ENCODE peak calls at places on chromosomes 12 and 14, in eight cellular contexts. T is body of pancreas, C is aorta, Q is left ventricle myocardium inferior, Z is heart right ventricle, E is neuronal stem cell, F is cardiac muscle cell, B is hepatocyte. J is an unnamed sample. For H3K27me3 and H3K9me3, the result is how much of the 10 kb centered on the place peaks cover.

GRCh38 chr12:109744991-109745942 is 31.6 kb downstream of the FAM222A start:
- DNase-seq in T (peak), C (peak), Q (peak), Z (no peak), E (no peak), F (peak), B (no peak), J (no peak)

GRCh38 chr12:119748512-119748911 is 80.6 kb downstream of the PRKAB1 start:
- DNase-seq in T (no peak), C (no peak), Q (no peak), Z (no peak), E (no peak), F (no peak), B (no peak), J (no peak)

GRCh38 chr12:9124346-9125031 is 8.8 kb upstream of the A2M start:
- DNase-seq in T (no peak), C (no peak), Q (no peak), Z (no peak), E (no peak), F (no peak), B (no peak), J (no peak)

GRCh38 chr12:58777815-58778214 is 142.5 kb downstream of the LRIG3 start:
- DNase-seq in T (no peak), C (no peak), Q (no peak), Z (no peak), E (no peak), F (no peak), B (no peak), J (no peak)

GRCh38 chr14:93987376-93987775 is 9.7 kb upstream of the CCDC197 start:
- DNase-seq in T (no peak), C (no peak), Q (no peak), Z (peak), E (no peak), F (no peak), B (no peak), J (no peak)

GRCh38 chr12:91178801-91179200 is 3.8 kb downstream of the DCN start:
- DNase-seq in T (no peak), C (no peak), Q (no peak), Z (no peak), E (no peak), F (no peak), B (no peak), J (no peak)

GRCh38 chr14:100900837-100901390 is 2.6 kb downstream of the RTL1 start:
- DNase-seq in T (peak), C (no peak), Q (no peak), Z (no peak), E (peak), F (peak), B (peak), J (no peak)

GRCh38 chr14:30349515-30349914 is 209.4 kb upstream of the G2E3 start:
- DNase-seq in T (no peak), C (no peak), Q (no peak), Z (no peak), E (no peak), F (no peak), B (no peak), J (no peak)

GRCh38 chr14:72925815-72926291 is 411 bp upstream of the DCAF4 start:
- DNase-seq in T (no peak), C (no peak), Q (no peak), Z (no peak), E (no peak), F (no peak), B (no peak), J (no peak)

GRCh38 chr12:55717397-55718007 is 1.7 kb downstream of the BLOC1S1 start:
- DNase-seq in T (no peak), C (peak), Q (no peak), Z (no peak), E (no peak), F (no peak), B (no peak), J (no peak)

GRCh38 chr12:78959556-78959955 is 95.0 kb downstream of the SYT1 start:
- DNase-seq in T (no peak), C (no peak), Q (no peak), Z (no peak), E (no peak), F (peak), B (no peak), J (no peak)

GRCh38 chr14:65849096-65849495 is 436.6 kb downstream of the FUT8 start:
- DNase-seq in T (no peak), C (no peak), Q (no peak), Z (no peak), E (no peak), F (no peak), B (no peak), J (no peak)

GRCh38 chr14:62736426-62737043 is 308.7 kb downstream of the KCNH5 start:
- DNase-seq in T (no peak), C (no peak), Q (no peak), Z (no peak), E (no peak), F (no peak), B (no peak), J (no peak)

GRCh38 chr14:51981218-51981854 is 8.0 kb upstream of the RTRAF start:
- DNase-seq in T (no peak), C (no peak), Q (no peak), Z (no peak), E (no peak), F (no peak), B (no peak), J (no peak)

GRCh38 chr12:54199034-54199433 is 10.2 kb upstream of the SMUG1 start:
- DNase-seq in T (no peak), C (no peak), Q (no peak), Z (no peak), E (no peak), F (no peak), B (no peak), J (no peak)

GRCh38 chr12:110279976-110280783 is 867 bp upstream of the ATP2A2 start:
- DNase-seq in T (peak), C (peak), Q (peak), Z (peak), E (peak), F (no peak), B (peak), J (peak)

GRCh38 chr14:98227000-98227726 is 1044.8 kb downstream of the BCL11B start:
- DNase-seq in T (no peak), C (no peak), Q (no peak), Z (no peak), E (no peak), F (no peak), B (no peak), J (no peak)

GRCh38 chr14:78637903-78638302 is 467.7 kb downstream of the NRXN3 start:
- DNase-seq in T (no peak), C (no peak), Q (no peak), Z (no peak), E (no peak), F (no peak), B (no peak), J (no peak)

GRCh38 chr14:75648066-75648838 is 12.4 kb downstream of the ERG28 start:
- DNase-seq in T (peak), C (no peak), Q (peak), Z (peak), E (no peak), F (peak), B (peak), J (no peak)

GRCh38 chr14:102622262-102622885 is 29.9 kb downstream of the RCOR1 start:
- DNase-seq in T (peak), C (peak), Q (no peak), Z (no peak), E (no peak), F (peak), B (no peak), J (no peak)

GRCh38 chr14:102629700-102630365 is 37.4 kb downstream of the RCOR1 start:
- DNase-seq in T (no peak), C (no peak), Q (no peak), Z (no peak), E (no peak), F (peak), B (no peak), J (no peak)

GRCh38 chr14:102629011-102629444 is 36.6 kb downstream of the RCOR1 start:
- DNase-seq in T (no peak), C (no peak), Q (no peak), Z (no peak), E (no peak), F (no peak), B (no peak), J (no peak)

GRCh38 chr14:102626530-102626929 is 34.1 kb downstream of the RCOR1 start:
- DNase-seq in T (no peak), C (no peak), Q (no peak), Z (no peak), E (no peak), F (no peak), B (no peak), J (no peak)

GRCh38 chr14:102625564-102626296 is 33.3 kb downstream of the RCOR1 start:
- DNase-seq in T (no peak), C (no peak), Q (no peak), Z (no peak), E (no peak), F (no peak), B (no peak), J (no peak)
- H3K27me3 ChIP-seq in T (under half), C (under half), Q (under half), Z (under half), E (under half), F (under half), B (under half), J (under half)

DNA sequence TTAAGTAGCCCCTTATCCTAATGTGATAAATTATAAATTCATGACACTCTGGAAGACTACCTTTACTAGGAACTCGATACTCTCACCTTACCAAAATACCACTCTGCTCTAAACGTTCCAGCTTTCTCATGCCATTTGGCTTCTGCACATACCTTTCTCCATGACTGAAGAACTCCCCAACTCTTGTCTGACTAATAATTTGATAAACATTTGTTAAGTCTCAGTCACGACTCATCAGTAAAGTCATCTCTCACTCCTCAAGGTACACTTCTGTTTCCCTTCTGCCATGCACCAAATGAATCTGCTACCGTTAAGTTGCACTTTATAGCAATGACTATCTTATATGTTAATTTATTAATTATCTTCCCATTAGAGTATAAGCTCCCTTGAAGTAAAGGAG is 498.3 kb upstream of the NOVA1 start:
- DNase-seq in T (no peak), C (no peak), Q (no peak), Z (no peak), E (no peak), F (no peak), B (no peak), J (no peak)
- H3K9me3 ChIP-seq in T (under half), C (under half), Q (under half), Z (under half), E (under half), F (under half), B (under half), J (under half)

DNA sequence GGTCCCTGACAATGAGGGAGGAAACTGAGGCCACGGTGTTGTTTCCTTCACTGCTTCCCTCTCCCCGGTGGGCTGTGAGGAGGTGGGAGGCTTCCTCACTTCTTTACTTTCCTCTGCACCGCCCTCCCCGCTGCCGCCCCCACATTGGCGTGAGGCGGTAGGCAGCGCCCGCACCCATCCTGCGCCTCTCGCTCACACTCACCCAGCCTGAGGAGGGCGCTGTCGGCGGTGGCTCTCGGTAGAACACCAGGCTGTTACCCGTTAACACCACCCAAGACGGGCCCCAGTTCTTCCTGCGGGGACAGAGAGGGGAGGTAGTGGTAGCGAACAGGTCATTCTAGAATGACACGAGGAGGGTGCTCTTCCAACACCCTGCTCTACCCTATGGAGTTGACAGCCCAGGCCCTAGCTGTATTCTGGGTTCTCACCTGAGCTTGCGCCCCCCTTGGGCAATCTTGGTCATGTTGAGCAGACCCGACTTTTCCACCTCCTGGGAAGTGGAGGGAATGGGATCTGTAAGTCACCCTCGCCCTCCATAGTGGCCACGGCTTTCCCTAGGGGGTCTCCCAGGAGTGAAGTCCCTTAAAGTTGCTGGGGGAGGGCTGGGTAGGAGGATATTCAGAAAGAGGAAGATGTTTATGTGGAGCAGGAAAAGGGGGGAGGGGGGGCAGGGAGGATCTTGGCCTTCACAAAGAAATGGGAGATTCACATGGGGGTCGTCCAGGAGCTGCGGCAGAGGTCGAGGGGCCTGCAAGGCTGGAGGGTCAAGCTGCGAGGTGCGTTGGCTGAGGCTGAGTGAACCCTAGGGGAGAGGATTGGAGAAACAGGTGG is 3.3 kb downstream of the ARHGAP9 start:
- DNase-seq in T (no peak), C (peak), Q (no peak), Z (no peak), E (no peak), F (no peak), B (no peak), J (peak)
- H3K27me3 ChIP-seq in T (under half), C (under half), Q (half or more), Z (half or more), E (under half), F (half or more), B (half or more), J (under half)

GRCh38 chr14:48723841-48724495 is 862.2 kb downstream of the RPS29 start:
- DNase-seq in T (no peak), C (no peak), Q (no peak), Z (no peak), E (no peak), F (no peak), B (no peak), J (no peak)
- H3K9me3 ChIP-seq in T (under half), C (under half), Q (under half), Z (under half), E (under half), F (under half), B (under half), J (under half)

J was measured in CD8-positive, alpha-beta memory T cell.